ENCODE peak calls at places on chromosomes 4 and X, in eight cellular contexts. D is fibroblast of mammary gland; L is globus pallidus; M is Peyer's patch; Y is CD8-positive, alpha-beta memory T cell; B is EL; T is iris pigment epithelial cell; N is fibroblast of pulmonary artery. V is an unnamed sample.

GRCh38 chr4:184664445-184665210 is 15.1 kb downstream of the PRIMPOL start:
- DNase-seq in B (no peak), N (peak), D (peak), L (no peak), Y (no peak), T (peak), M (no peak), V (no peak)

GRCh38 chr4:83569967-83570366 is 34.1 kb downstream of the GPAT3 start:
- DNase-seq in T (no peak), M (no peak), N (no peak), L (peak), D (no peak), B (no peak), Y (no peak), V (no peak)

GRCh38 chr4:153759407-153760226 is at the start of gene RNF175:
- DNase-seq in Y (no peak), T (no peak), B (peak), M (no peak), D (no peak), L (no peak), N (no peak), V (peak)

GRCh38 chrX:38816158-38816557 is 14.9 kb downstream of the MID1IP1 start:
- DNase-seq in D (no peak), M (no peak), Y (peak), T (peak), N (no peak), B (no peak), L (peak), V (no peak)

GRCh38 chrX:41045960-41046567 is 39.2 kb upstream of the USP9X start:
- DNase-seq in Y (no peak), B (no peak), M (no peak), N (peak), D (peak), T (peak), L (peak), V (no peak)

GRCh38 chrX:133297284-133297683 is 79.1 kb upstream of the TFDP3 start:
- DNase-seq in D (peak), L (no peak), N (peak), Y (no peak), T (peak), M (no peak), B (no peak), V (no peak)

GRCh38 chr4:14850374-14851097 is 151.7 kb upstream of the CPEB2 start:
- DNase-seq in B (no peak), N (no peak), Y (no peak), L (no peak), T (no peak), D (no peak), M (no peak), V (no peak)

GRCh38 chr4:124943938-124944337 is 231.4 kb upstream of the ANKRD50 start:
- DNase-seq in T (no peak), N (no peak), B (no peak), Y (no peak), L (no peak), M (no peak), D (no peak), V (no peak)

GRCh38 chr4:185587444-185588161 is 52.3 kb upstream of the PDLIM3 start:
- DNase-seq in N (peak), L (no peak), Y (peak), T (no peak), M (no peak), D (no peak), B (no peak), V (peak)

GRCh38 chr4:166293551-166293950 is 420.5 kb downstream of the TLL1 start:
- DNase-seq in Y (no peak), N (peak), M (no peak), D (no peak), T (peak), L (no peak), B (peak), V (no peak)

GRCh38 chrX:131477498-131477897 is 66.4 kb upstream of the OR13H1 start:
- DNase-seq in N (no peak), Y (no peak), L (no peak), M (no peak), T (no peak), D (no peak), B (no peak), V (no peak)

GRCh38 chr4:6886886-6887285 is 22.7 kb upstream of the TBC1D14 start:
- DNase-seq in N (no peak), Y (no peak), T (no peak), L (no peak), M (no peak), D (no peak), B (no peak), V (no peak)

V was measured in activated gamma-delta T cell.